ENCODE peak calls at places on chromosomes 6 and 20, in seven cellular contexts. One of them, this sample, is unnamed.

GRCh38 chr6:83708546-83708969 is 343 bp downstream of the SNAP91 start:
- DNase-seq in upper lobe of right lung: peak
- DNase-seq in HS-5: no peak
- DNase-seq in activated gamma-delta T cell treated with Interleukin-2 at 50 U/mL for 16 hours: no peak
- DNase-seq in transverse colon: no peak
- DNase-seq in SK-N-DZ: peak
- DNase-seq in amygdala: peak
- DNase-seq in this sample: peak

GRCh38 chr6:110173506-110174132 is 5.9 kb downstream of the WASF1 start:
- DNase-seq in upper lobe of right lung: no peak
- DNase-seq in HS-5: no peak
- DNase-seq in activated gamma-delta T cell treated with Interleukin-2 at 50 U/mL for 16 hours: no peak
- DNase-seq in transverse colon: no peak
- DNase-seq in SK-N-DZ: peak
- DNase-seq in amygdala: no peak
- DNase-seq in this sample: no peak

GRCh38 chr6:119052292-119052889 is 26.1 kb downstream of the FAM184A start:
- DNase-seq in upper lobe of right lung: no peak
- DNase-seq in HS-5: no peak
- DNase-seq in activated gamma-delta T cell treated with Interleukin-2 at 50 U/mL for 16 hours: no peak
- DNase-seq in transverse colon: no peak
- DNase-seq in SK-N-DZ: no peak
- DNase-seq in amygdala: no peak
- DNase-seq in this sample: no peak

GRCh38 chr20:9112541-9113515 is 43.9 kb downstream of the PLCB4 start:
- DNase-seq in upper lobe of right lung: no peak
- DNase-seq in HS-5: peak
- DNase-seq in activated gamma-delta T cell treated with Interleukin-2 at 50 U/mL for 16 hours: no peak
- DNase-seq in transverse colon: no peak
- DNase-seq in SK-N-DZ: no peak
- DNase-seq in amygdala: no peak
- DNase-seq in this sample: no peak

GRCh38 chr6:14520029-14520428 is 402.5 kb downstream of the CD83 start:
- DNase-seq in upper lobe of right lung: no peak
- DNase-seq in HS-5: no peak
- DNase-seq in activated gamma-delta T cell treated with Interleukin-2 at 50 U/mL for 16 hours: no peak
- DNase-seq in transverse colon: no peak
- DNase-seq in SK-N-DZ: no peak
- DNase-seq in amygdala: no peak
- DNase-seq in this sample: no peak

GRCh38 chr20:26209171-26209941 is 512.7 kb upstream of the ZNF337 start:
- DNase-seq in upper lobe of right lung: peak
- DNase-seq in HS-5: no peak
- DNase-seq in activated gamma-delta T cell treated with Interleukin-2 at 50 U/mL for 16 hours: no peak
- DNase-seq in transverse colon: no peak
- DNase-seq in SK-N-DZ: no peak
- DNase-seq in amygdala: peak
- DNase-seq in this sample: peak

GRCh38 chr20:1345030-1345755 is 16.3 kb upstream of the SDCBP2 start:
- DNase-seq in upper lobe of right lung: no peak
- DNase-seq in HS-5: no peak
- DNase-seq in activated gamma-delta T cell treated with Interleukin-2 at 50 U/mL for 16 hours: no peak
- DNase-seq in transverse colon: no peak
- DNase-seq in SK-N-DZ: no peak
- DNase-seq in amygdala: no peak
- DNase-seq in this sample: no peak

GRCh38 chr20:1536893-1537730 is 20.4 kb downstream of the SIRPD start:
- DNase-seq in upper lobe of right lung: no peak
- DNase-seq in HS-5: no peak
- DNase-seq in activated gamma-delta T cell treated with Interleukin-2 at 50 U/mL for 16 hours: no peak
- DNase-seq in transverse colon: no peak
- DNase-seq in SK-N-DZ: no peak
- DNase-seq in amygdala: no peak
- DNase-seq in this sample: no peak

GRCh38 chr6:9612489-9612888 is 802.4 kb downstream of the TFAP2A start:
- DNase-seq in upper lobe of right lung: no peak
- DNase-seq in HS-5: no peak
- DNase-seq in activated gamma-delta T cell treated with Interleukin-2 at 50 U/mL for 16 hours: no peak
- DNase-seq in transverse colon: no peak
- DNase-seq in SK-N-DZ: no peak
- DNase-seq in amygdala: no peak
- DNase-seq in this sample: no peak

GRCh38 chr6:118283759-118284158 is 264.3 kb upstream of the PLN start:
- DNase-seq in upper lobe of right lung: no peak
- DNase-seq in HS-5: peak
- DNase-seq in activated gamma-delta T cell treated with Interleukin-2 at 50 U/mL for 16 hours: peak
- DNase-seq in transverse colon: peak
- DNase-seq in SK-N-DZ: peak
- DNase-seq in amygdala: peak
- DNase-seq in this sample: no peak

GRCh38 chr20:513429-513828 is 30.2 kb downstream of the CSNK2A1 start:
- DNase-seq in upper lobe of right lung: no peak
- DNase-seq in HS-5: no peak
- DNase-seq in activated gamma-delta T cell treated with Interleukin-2 at 50 U/mL for 16 hours: no peak
- DNase-seq in transverse colon: no peak
- DNase-seq in SK-N-DZ: no peak
- DNase-seq in amygdala: no peak
- DNase-seq in this sample: no peak

GRCh38 chr20:36658300-36658699 is 12.3 kb upstream of the SLA2 start:
- DNase-seq in upper lobe of right lung: no peak
- DNase-seq in HS-5: no peak
- DNase-seq in activated gamma-delta T cell treated with Interleukin-2 at 50 U/mL for 16 hours: no peak
- DNase-seq in transverse colon: no peak
- DNase-seq in SK-N-DZ: no peak
- DNase-seq in amygdala: no peak
- DNase-seq in this sample: no peak